ENCODE peak calls at places on chromosome 9, in eight cellular contexts. One of them, this sample, is unnamed.
A peak's percentile ranks its signal among the peaks of the same experiment; 100 is the strongest.

GRCh38 chr9:18274693-18275092 is 199.3 kb upstream of the ADAMTSL1 start:
- DNase-seq in stomach: no peak
- DNase-seq in transverse colon: no peak
- DNase-seq in A549: no peak
- DNase-seq in GM12878: no peak
- DNase-seq in SK-N-SH: no peak
- DNase-seq in tibial nerve: no peak
- DNase-seq in suprapubic skin: no peak
- DNase-seq in this sample: no peak

GRCh38 chr9:136259836-136260235 is 14.2 kb upstream of the QSOX2 start:
- DNase-seq in stomach: no peak
- DNase-seq in A549: no peak
- DNase-seq in tibial nerve: no peak
- DNase-seq in SK-N-SH: no peak
- DNase-seq in GM12878: no peak
- DNase-seq in transverse colon: no peak
- DNase-seq in suprapubic skin: no peak
- DNase-seq in this sample: no peak

GRCh38 chr9:700365-701282 is 140.9 kb upstream of the DMRT1 start:
- DNase-seq in suprapubic skin: no peak
- DNase-seq in GM12878: no peak
- DNase-seq in transverse colon: no peak
- DNase-seq in tibial nerve: no peak
- DNase-seq in A549: no peak
- DNase-seq in stomach: no peak
- DNase-seq in SK-N-SH: no peak
- DNase-seq in this sample: no peak

GRCh38 chr9:76676857-76677256 is 87.4 kb upstream of the PCA3 start:
- DNase-seq in GM12878: no peak
- DNase-seq in A549: no peak
- DNase-seq in tibial nerve: no peak
- DNase-seq in suprapubic skin: no peak
- DNase-seq in SK-N-SH: no peak
- DNase-seq in transverse colon: no peak
- DNase-seq in stomach: no peak
- DNase-seq in this sample: no peak

GRCh38 chr9:128341435-128341849 is 1.1 kb downstream of the SLC27A4 start:
- DNase-seq in stomach: peak; percentile 72
- DNase-seq in SK-N-SH: peak; percentile 84
- DNase-seq in A549: peak; percentile 84
- DNase-seq in transverse colon: peak; percentile 83
- DNase-seq in tibial nerve: peak; percentile 65
- DNase-seq in GM12878: no peak
- DNase-seq in suprapubic skin: no peak
- DNase-seq in this sample: peak; percentile 51

GRCh38 chr9:4290427-4290837 is 9.4 kb downstream of the GLIS3 start:
- DNase-seq in stomach: no peak
- DNase-seq in A549: peak; percentile 62
- DNase-seq in SK-N-SH: no peak
- DNase-seq in GM12878: no peak
- DNase-seq in transverse colon: no peak
- DNase-seq in suprapubic skin: no peak
- DNase-seq in tibial nerve: no peak
- DNase-seq in this sample: no peak

GRCh38 chr9:79107911-79108676 is 463.7 kb upstream of the TLE4 start:
- DNase-seq in tibial nerve: no peak
- DNase-seq in suprapubic skin: no peak
- DNase-seq in SK-N-SH: no peak
- DNase-seq in stomach: no peak
- DNase-seq in transverse colon: no peak
- DNase-seq in A549: no peak
- DNase-seq in GM12878: no peak
- DNase-seq in this sample: no peak

GRCh38 chr9:72718503-72718902 is 197.1 kb downstream of the TMC1 start:
- DNase-seq in suprapubic skin: no peak
- DNase-seq in A549: no peak
- DNase-seq in SK-N-SH: no peak
- DNase-seq in transverse colon: no peak
- DNase-seq in tibial nerve: no peak
- DNase-seq in stomach: no peak
- DNase-seq in GM12878: no peak
- DNase-seq in this sample: no peak

GRCh38 chr9:133149130-133150015 is 14.3 kb downstream of the GBGT1 start:
- DNase-seq in transverse colon: peak; percentile 93
- DNase-seq in stomach: peak; percentile 93
- DNase-seq in suprapubic skin: peak; percentile 93
- DNase-seq in SK-N-SH: peak; percentile 98
- DNase-seq in GM12878: peak; percentile 85
- DNase-seq in tibial nerve: peak; percentile 79
- DNase-seq in A549: peak; percentile 96
- DNase-seq in this sample: peak; percentile 91

GRCh38 chr9:121638901-121639592 is 12.4 kb upstream of the DAB2IP start:
- DNase-seq in GM12878: no peak
- DNase-seq in stomach: no peak
- DNase-seq in A549: no peak
- DNase-seq in transverse colon: no peak
- DNase-seq in SK-N-SH: no peak
- DNase-seq in suprapubic skin: no peak
- DNase-seq in tibial nerve: no peak
- DNase-seq in this sample: no peak

GRCh38 chr9:127539982-127540663 is 72.0 kb upstream of the STXBP1 start:
- DNase-seq in stomach: peak; percentile 78
- DNase-seq in GM12878: no peak
- DNase-seq in transverse colon: no peak
- DNase-seq in tibial nerve: no peak
- DNase-seq in suprapubic skin: no peak
- DNase-seq in A549: no peak
- DNase-seq in SK-N-SH: no peak
- DNase-seq in this sample: no peak

GRCh38 chr9:119009253-119009652 is 360.0 kb downstream of the BRINP1 start:
- DNase-seq in stomach: no peak
- DNase-seq in transverse colon: no peak
- DNase-seq in GM12878: no peak
- DNase-seq in suprapubic skin: no peak
- DNase-seq in SK-N-SH: no peak
- DNase-seq in tibial nerve: no peak
- DNase-seq in A549: peak; percentile 16
- DNase-seq in this sample: no peak

GRCh38 chr9:88661759-88662158 is 126.8 kb downstream of the NXNL2 start:
- DNase-seq in suprapubic skin: no peak
- DNase-seq in A549: peak; percentile 24
- DNase-seq in tibial nerve: no peak
- DNase-seq in SK-N-SH: no peak
- DNase-seq in stomach: no peak
- DNase-seq in transverse colon: no peak
- DNase-seq in GM12878: no peak
- DNase-seq in this sample: no peak

GRCh38 chr9:120914953-120915352 is 11.6 kb downstream of the TRAF1 start:
- DNase-seq in suprapubic skin: no peak
- DNase-seq in A549: no peak
- DNase-seq in stomach: no peak
- DNase-seq in SK-N-SH: no peak
- DNase-seq in transverse colon: no peak
- DNase-seq in GM12878: no peak
- DNase-seq in tibial nerve: no peak
- DNase-seq in this sample: no peak

GRCh38 chr9:133121200-133122166 is at the start of gene RALGDS:
- DNase-seq in stomach: peak; percentile 93
- DNase-seq in transverse colon: peak; percentile 95
- DNase-seq in SK-N-SH: peak; percentile 97
- DNase-seq in GM12878: no peak
- DNase-seq in A549: peak; percentile 82
- DNase-seq in suprapubic skin: peak; percentile 94
- DNase-seq in tibial nerve: peak; percentile 86
- DNase-seq in this sample: peak; percentile 92

GRCh38 chr9:127021664-127022337 is 100.6 kb downstream of the ANGPTL2 start:
- DNase-seq in A549: no peak
- DNase-seq in SK-N-SH: peak; percentile 79
- DNase-seq in tibial nerve: peak; percentile 88
- DNase-seq in transverse colon: peak; percentile 65
- DNase-seq in suprapubic skin: peak; percentile 93
- DNase-seq in GM12878: no peak
- DNase-seq in stomach: peak; percentile 47
- DNase-seq in this sample: peak; percentile 89

DNA sequence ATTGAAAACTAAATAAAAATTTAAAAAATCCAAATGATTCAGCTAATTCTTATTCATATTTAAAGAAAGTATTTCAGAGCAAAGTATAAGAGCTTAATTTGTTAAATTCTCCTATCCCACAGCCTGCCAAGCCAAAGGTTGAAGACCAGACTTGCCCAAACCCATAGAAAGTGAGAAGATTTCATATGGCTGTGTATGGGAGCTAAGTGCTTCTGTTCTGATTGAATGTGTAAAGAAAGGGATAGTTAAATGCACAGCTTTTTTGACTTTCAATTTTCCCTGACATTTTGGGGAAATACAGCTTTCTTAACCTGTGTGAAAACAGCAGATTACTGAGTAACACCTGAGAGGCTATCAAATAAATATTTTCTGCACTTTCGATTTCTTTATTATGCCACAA is 125.0 kb upstream of the MTAP start:
- DNase-seq in tibial nerve: no peak
- DNase-seq in A549: no peak
- DNase-seq in SK-N-SH: no peak
- DNase-seq in suprapubic skin: no peak
- DNase-seq in stomach: no peak
- DNase-seq in transverse colon: no peak
- DNase-seq in GM12878: no peak
- DNase-seq in this sample: no peak
- H3K4me3 ChIP-seq in tibial nerve: no peak overlapping the region
- H3K4me3 ChIP-seq in A549: peak overlapping the region; percentile 20
- H3K4me3 ChIP-seq in SK-N-SH: no peak overlapping the region
- H3K4me3 ChIP-seq in suprapubic skin: no peak overlapping the region
- H3K4me3 ChIP-seq in stomach: no peak overlapping the region
- H3K4me3 ChIP-seq in transverse colon: no peak overlapping the region
- H3K4me3 ChIP-seq in GM12878: no peak overlapping the region
- H3K4me3 ChIP-seq in this sample: no peak overlapping the region

DNA sequence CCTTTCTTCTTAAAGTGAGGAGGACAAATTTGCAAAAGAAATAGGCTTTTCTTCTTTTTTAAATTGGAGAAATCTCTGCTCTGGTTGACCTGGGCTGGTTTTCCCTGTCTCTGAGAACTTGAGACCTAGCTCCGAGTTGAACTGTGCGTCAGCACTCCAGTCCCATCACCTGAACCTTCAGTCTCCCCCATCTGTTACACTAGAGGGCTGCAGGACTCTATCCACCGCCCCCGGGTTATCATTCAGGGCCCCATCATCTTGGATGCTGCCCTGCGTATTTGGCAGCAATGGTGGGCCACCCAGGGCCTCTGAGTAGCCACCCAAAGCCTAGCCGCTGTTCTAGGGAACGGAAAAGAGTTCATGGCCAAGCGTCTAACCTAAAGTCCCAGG is 2.5 kb downstream of the FOXE1 start:
- DNase-seq in transverse colon: no peak
- DNase-seq in stomach: no peak
- DNase-seq in tibial nerve: no peak
- DNase-seq in GM12878: no peak
- DNase-seq in suprapubic skin: no peak
- DNase-seq in SK-N-SH: no peak
- DNase-seq in A549: no peak
- DNase-seq in this sample: no peak
- TF ChIP-seq EP300 in transverse colon: no peak
- TF ChIP-seq EP300 in stomach: no peak
- TF ChIP-seq EP300 in tibial nerve: no peak
- TF ChIP-seq EP300 in GM12878: no peak
- TF ChIP-seq EP300 in suprapubic skin: no peak
- TF ChIP-seq EP300 in SK-N-SH: no peak
- TF ChIP-seq EP300 in A549: no peak
- TF ChIP-seq EP300 in this sample: no peak

GRCh38 chr9:95049761-95050160 is 267.7 kb downstream of the FANCC start:
- DNase-seq in GM12878: no peak
- DNase-seq in SK-N-SH: no peak
- DNase-seq in tibial nerve: no peak
- DNase-seq in stomach: no peak
- DNase-seq in suprapubic skin: no peak
- DNase-seq in transverse colon: no peak
- DNase-seq in A549: no peak
- DNase-seq in this sample: no peak

GRCh38 chr9:95044731-95045508 is 272.6 kb downstream of the FANCC start:
- DNase-seq in SK-N-SH: no peak
- DNase-seq in suprapubic skin: no peak
- DNase-seq in tibial nerve: no peak
- DNase-seq in transverse colon: peak; percentile 38
- DNase-seq in GM12878: no peak
- DNase-seq in A549: peak; percentile 89
- DNase-seq in stomach: peak; percentile 77
- DNase-seq in this sample: no peak

GRCh38 chr9:95045751-95046150 is 271.8 kb downstream of the FANCC start:
- DNase-seq in A549: peak; percentile 69
- DNase-seq in tibial nerve: no peak
- DNase-seq in SK-N-SH: no peak
- DNase-seq in stomach: peak; percentile 60
- DNase-seq in transverse colon: no peak
- DNase-seq in suprapubic skin: no peak
- DNase-seq in GM12878: no peak
- DNase-seq in this sample: no peak

GRCh38 chr9:95048225-95049087 is 269.1 kb downstream of the FANCC start:
- DNase-seq in tibial nerve: peak; percentile 56
- DNase-seq in suprapubic skin: no peak
- DNase-seq in A549: peak; percentile 74
- DNase-seq in stomach: peak; percentile 85
- DNase-seq in transverse colon: peak; percentile 82
- DNase-seq in GM12878: no peak
- DNase-seq in SK-N-SH: peak; percentile 88
- DNase-seq in this sample: peak; percentile 63

GRCh38 chr9:95047452-95048224 is 269.9 kb downstream of the FANCC start:
- DNase-seq in GM12878: no peak
- DNase-seq in tibial nerve: no peak
- DNase-seq in stomach: no peak
- DNase-seq in transverse colon: no peak
- DNase-seq in A549: no peak
- DNase-seq in suprapubic skin: no peak
- DNase-seq in SK-N-SH: no peak
- DNase-seq in this sample: no peak
- H3K4me3 ChIP-seq in GM12878: no peak overlapping the region
- H3K4me3 ChIP-seq in tibial nerve: no peak overlapping the region
- H3K4me3 ChIP-seq in stomach: peak overlapping the region; percentile 59
- H3K4me3 ChIP-seq in transverse colon: peak overlapping the region; percentile 63
- H3K4me3 ChIP-seq in A549: peak overlapping the region; percentile 57
- H3K4me3 ChIP-seq in suprapubic skin: peak overlapping the region; percentile 59
- H3K4me3 ChIP-seq in SK-N-SH: peak overlapping the region; percentile 66
- H3K4me3 ChIP-seq in this sample: peak overlapping the region; percentile 53

GRCh38 chr9:13354733-13355132 is 75.2 kb upstream of the MPDZ start:
- DNase-seq in SK-N-SH: no peak
- DNase-seq in A549: no peak
- DNase-seq in GM12878: no peak
- DNase-seq in stomach: no peak
- DNase-seq in tibial nerve: no peak
- DNase-seq in suprapubic skin: no peak
- DNase-seq in transverse colon: no peak
- DNase-seq in this sample: no peak
- TF ChIP-seq EP300 in SK-N-SH: no peak
- TF ChIP-seq EP300 in A549: no peak
- TF ChIP-seq EP300 in GM12878: no peak
- TF ChIP-seq EP300 in stomach: no peak
- TF ChIP-seq EP300 in tibial nerve: no peak
- TF ChIP-seq EP300 in suprapubic skin: no peak
- TF ChIP-seq EP300 in transverse colon: no peak
- TF ChIP-seq EP300 in this sample: no peak

GRCh38 chr9:34589656-34590375 is at the start of gene CNTFR:
- DNase-seq in suprapubic skin: no peak
- DNase-seq in SK-N-SH: peak; percentile 93
- DNase-seq in GM12878: no peak
- DNase-seq in A549: no peak
- DNase-seq in tibial nerve: no peak
- DNase-seq in stomach: no peak
- DNase-seq in transverse colon: no peak
- DNase-seq in this sample: peak; percentile 76
- H3K4me3 ChIP-seq in suprapubic skin: peak within 1 kb of the TSS; percentile 66
- H3K4me3 ChIP-seq in SK-N-SH: peak within 1 kb of the TSS; percentile 39
- H3K4me3 ChIP-seq in GM12878: no peak within 1 kb of the TSS
- H3K4me3 ChIP-seq in A549: peak within 1 kb of the TSS; percentile 53
- H3K4me3 ChIP-seq in tibial nerve: peak within 1 kb of the TSS; percentile 51
- H3K4me3 ChIP-seq in stomach: peak within 1 kb of the TSS; percentile 53
- H3K4me3 ChIP-seq in transverse colon: peak within 1 kb of the TSS; percentile 59
- H3K4me3 ChIP-seq in this sample: peak within 1 kb of the TSS; percentile 46